ENCODE peak calls at places on chromosomes 6 and 20, in five cellular contexts. A is K562, T is mammary epithelial cell, U is fibroblast of lung, M is H1. B is an unnamed sample.

GRCh38 chr20:64119301-64119680 is 11.9 kb upstream of the NPBWR2 start:
- DNase-seq in A (no peak), T (no peak), U (no peak), M (no peak), B (no peak)

GRCh38 chr6:43938178-43939101 is 168.4 kb downstream of the VEGFA start:
- DNase-seq in A (no peak), T (no peak), U (no peak), M (no peak), B (no peak)

GRCh38 chr20:48750941-48751620 is 76.7 kb downstream of the PREX1 start:
- DNase-seq in A (no peak), T (no peak), U (no peak), M (peak), B (no peak)

GRCh38 chr6:127182501-127182900 is 64.0 kb downstream of the RSPO3 start:
- DNase-seq in A (no peak), T (no peak), U (peak), M (no peak), B (no peak)

GRCh38 chr20:36093025-36093803 is 61.3 kb upstream of the EPB41L1 start:
- DNase-seq in A (no peak), T (peak), U (peak), M (no peak), B (no peak)

GRCh38 chr6:39228992-39229767 is at the start of gene KCNK5:
- DNase-seq in A (peak), T (peak), U (peak), M (peak), B (no peak)

GRCh38 chr6:4658486-4658885 is 117.7 kb upstream of the CDYL start:
- DNase-seq in A (no peak), T (no peak), U (no peak), M (no peak), B (no peak)

GRCh38 chr6:167849846-167850459 is 23.2 kb downstream of the AFDN start:
- DNase-seq in A (no peak), T (peak), U (no peak), M (no peak), B (no peak)

GRCh38 chr20:4130404-4131189 is 115.2 kb upstream of the RNF24 start:
- DNase-seq in A (peak), T (peak), U (peak), M (no peak), B (no peak)

GRCh38 chr20:48825551-48825885 is 2.3 kb downstream of the PREX1 start:
- DNase-seq in A (no peak), T (no peak), U (no peak), M (no peak), B (no peak)

GRCh38 chr6:101543796-101544195 is 150.3 kb downstream of the GRIK2 start:
- DNase-seq in A (no peak), T (no peak), U (no peak), M (no peak), B (no peak)

GRCh38 chr6:111011360-111012142 is 29.7 kb downstream of the RPF2 start:
- DNase-seq in A (peak), T (peak), U (peak), M (no peak), B (peak)

GRCh38 chr6:4516206-4516605 is 260.0 kb upstream of the CDYL start:
- DNase-seq in A (no peak), T (no peak), U (no peak), M (no peak), B (no peak)

GRCh38 chr6:42367353-42368011 is 84.2 kb downstream of the TRERF1 start:
- DNase-seq in A (peak), T (no peak), U (peak), M (no peak), B (peak)

GRCh38 chr6:124487778-124488431 is 474.3 kb upstream of the RNF217 start:
- DNase-seq in A (no peak), T (peak), U (peak), M (no peak), B (no peak)

GRCh38 chr20:45685896-45686295 is 15.9 kb upstream of the WFDC11 start:
- DNase-seq in A (peak), T (peak), U (no peak), M (peak), B (no peak)

GRCh38 chr6:134691180-134691579 is 258.7 kb downstream of the ALDH8A1 start:
- DNase-seq in A (no peak), T (no peak), U (no peak), M (no peak), B (no peak)

GRCh38 chr6:21149460-21149859 is 444.1 kb upstream of the SOX4 start:
- DNase-seq in A (no peak), T (peak), U (no peak), M (no peak), B (no peak)

GRCh38 chr6:21885532-21886089 is 292.1 kb downstream of the SOX4 start:
- DNase-seq in A (no peak), T (peak), U (peak), M (no peak), B (peak)

GRCh38 chr6:129114992-129115391 is 232.1 kb downstream of the LAMA2 start:
- DNase-seq in A (no peak), T (no peak), U (no peak), M (no peak), B (no peak)

GRCh38 chr6:105318660-105319059 is 84.2 kb downstream of the PREP start:
- DNase-seq in A (no peak), T (peak), U (peak), M (no peak), B (no peak)

GRCh38 chr20:47535088-47535487 is 33.4 kb downstream of the NCOA3 start:
- DNase-seq in A (peak), T (no peak), U (no peak), M (peak), B (no peak)

GRCh38 chr20:36126836-36127529 is 27.6 kb upstream of the EPB41L1 start:
- DNase-seq in A (no peak), T (no peak), U (no peak), M (no peak), B (peak)

GRCh38 chr6:88165087-88165876 is 865 bp downstream of the CNR1 start:
- DNase-seq in A (no peak), T (no peak), U (no peak), M (no peak), B (no peak)

GRCh38 chr6:22045261-22045912 is 251.4 kb downstream of the PRL start:
- DNase-seq in A (no peak), T (no peak), U (no peak), M (no peak), B (no peak)

GRCh38 chr6:74626288-74626687 is 579.6 kb downstream of the COL12A1 start:
- DNase-seq in A (no peak), T (no peak), U (no peak), M (no peak), B (no peak)

GRCh38 chr6:151154418-151154817 is 85.3 kb upstream of the AKAP12 start:
- DNase-seq in A (peak), T (no peak), U (peak), M (no peak), B (no peak)

GRCh38 chr20:48716541-48716940 is 111.3 kb downstream of the PREX1 start:
- DNase-seq in A (no peak), T (no peak), U (no peak), M (no peak), B (no peak)

GRCh38 chr20:44733341-44734069 is 12.2 kb upstream of the KCNK15 start:
- DNase-seq in A (peak), T (peak), U (peak), M (peak), B (peak)

GRCh38 chr6:30612687-30613248 is 4.3 kb downstream of the PPP1R10 start:
- DNase-seq in A (no peak), T (no peak), U (peak), M (no peak), B (peak)
- H3K9ac ChIP-seq in A (peak), T (no peak), U (no peak), M (no peak), B (peak)

DNA sequence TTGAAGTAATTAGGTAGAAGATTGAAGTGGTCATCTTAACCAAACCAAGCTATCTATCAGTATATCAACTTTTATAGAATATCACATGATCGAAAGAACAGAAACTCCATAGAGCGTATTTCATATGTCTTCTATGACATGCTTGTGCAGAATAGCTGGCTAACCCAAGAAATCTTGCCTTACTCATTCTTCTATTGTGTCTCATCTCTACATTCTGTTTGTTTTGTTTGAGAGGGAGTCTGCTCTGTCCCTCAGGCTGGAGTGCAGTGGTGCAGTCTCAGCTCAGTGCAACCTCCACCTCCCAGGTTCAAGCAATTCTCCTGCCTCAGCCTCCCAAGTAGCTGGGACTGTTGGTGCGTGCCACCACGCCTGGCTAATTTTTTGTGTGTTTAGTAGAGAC is 10.6 kb downstream of the TAB2 start:
- DNase-seq in A (no peak), T (no peak), U (no peak), M (no peak), B (no peak)
- H3K9ac ChIP-seq in A (no peak), T (no peak), U (no peak), M (no peak), B (no peak)

DNA sequence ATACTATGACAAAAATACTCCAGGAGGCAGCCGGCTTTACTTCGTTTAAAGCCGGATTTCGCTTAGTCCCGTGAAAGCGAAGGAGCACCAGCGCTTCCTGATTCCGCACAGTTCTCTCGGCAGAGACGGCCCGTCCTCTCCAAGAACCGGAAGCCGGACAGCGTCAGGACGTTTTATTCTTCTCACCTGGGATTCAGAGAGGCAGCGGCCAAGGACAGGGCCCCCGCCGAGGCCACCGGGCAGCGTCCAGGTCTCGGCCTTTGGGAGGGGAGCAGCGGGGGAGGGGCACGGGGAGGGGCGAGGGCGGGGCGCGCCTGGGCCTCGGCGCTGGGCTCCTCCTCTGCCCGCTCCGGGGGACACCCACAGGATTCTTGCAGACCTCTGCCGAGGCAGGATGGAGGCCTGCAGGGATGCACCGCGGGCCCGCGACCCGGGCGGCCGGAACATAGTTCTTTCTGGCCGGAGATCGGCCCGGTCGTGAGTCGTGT is 2.8 kb upstream of the DIDO1 start:
- DNase-seq in A (peak), T (peak), U (peak), M (peak), B (peak)
- H3K9ac ChIP-seq in A (no peak), T (peak), U (peak), M (peak), B (peak)

GRCh38 chr6:47631248-47632196 is 66.9 kb upstream of the ADGRF4 start:
- DNase-seq in A (peak), T (peak), U (peak), M (no peak), B (peak)

GRCh38 chr6:47633141-47633540 is 65.2 kb upstream of the ADGRF4 start:
- DNase-seq in A (peak), T (peak), U (no peak), M (no peak), B (no peak)

GRCh38 chr6:47629954-47630353 is 68.4 kb upstream of the ADGRF4 start:
- DNase-seq in A (no peak), T (no peak), U (no peak), M (no peak), B (no peak)

GRCh38 chr6:47628448-47629272 is 69.7 kb upstream of the ADGRF4 start:
- DNase-seq in A (no peak), T (no peak), U (no peak), M (no peak), B (no peak)

GRCh38 chr6:47630587-47630986 is 67.8 kb upstream of the ADGRF4 start:
- DNase-seq in A (no peak), T (no peak), U (no peak), M (no peak), B (no peak)
- H3K9ac ChIP-seq in A (no peak), T (no peak), U (no peak), M (no peak), B (no peak)

GRCh38 chr6:157832250-157832967 is 9.4 kb downstream of the SNX9 start:
- DNase-seq in A (no peak), T (peak), U (peak), M (no peak), B (no peak)

GRCh38 chr6:157830354-157831017 is 7.4 kb downstream of the SNX9 start:
- DNase-seq in A (no peak), T (peak), U (no peak), M (no peak), B (no peak)

GRCh38 chr6:157831424-157832249 is 8.6 kb downstream of the SNX9 start:
- DNase-seq in A (no peak), T (no peak), U (no peak), M (no peak), B (no peak)

GRCh38 chr6:157834549-157834948 is 11.5 kb downstream of the SNX9 start:
- DNase-seq in A (no peak), T (no peak), U (no peak), M (no peak), B (no peak)

DNA sequence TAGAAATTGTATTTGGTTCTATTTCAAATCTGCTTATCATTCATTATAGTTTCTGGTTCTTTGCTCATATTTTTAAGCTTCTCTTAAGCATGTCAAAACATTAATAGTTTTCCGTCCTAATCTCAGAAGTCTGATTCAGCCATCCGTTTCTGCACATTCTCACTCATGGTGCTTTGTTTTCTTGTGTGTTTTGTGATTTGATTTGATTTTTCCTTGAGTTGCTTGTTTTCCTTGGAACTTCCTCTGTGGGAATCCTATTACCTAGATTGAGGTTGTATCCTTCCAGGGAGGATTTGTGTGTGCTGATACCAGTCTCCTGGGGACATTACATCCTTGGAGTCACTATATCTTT is 7.9 kb downstream of the SNX9 start:
- DNase-seq in A (no peak), T (no peak), U (no peak), M (no peak), B (no peak)
- H3K9ac ChIP-seq in A (no peak), T (no peak), U (no peak), M (no peak), B (no peak)

DNA sequence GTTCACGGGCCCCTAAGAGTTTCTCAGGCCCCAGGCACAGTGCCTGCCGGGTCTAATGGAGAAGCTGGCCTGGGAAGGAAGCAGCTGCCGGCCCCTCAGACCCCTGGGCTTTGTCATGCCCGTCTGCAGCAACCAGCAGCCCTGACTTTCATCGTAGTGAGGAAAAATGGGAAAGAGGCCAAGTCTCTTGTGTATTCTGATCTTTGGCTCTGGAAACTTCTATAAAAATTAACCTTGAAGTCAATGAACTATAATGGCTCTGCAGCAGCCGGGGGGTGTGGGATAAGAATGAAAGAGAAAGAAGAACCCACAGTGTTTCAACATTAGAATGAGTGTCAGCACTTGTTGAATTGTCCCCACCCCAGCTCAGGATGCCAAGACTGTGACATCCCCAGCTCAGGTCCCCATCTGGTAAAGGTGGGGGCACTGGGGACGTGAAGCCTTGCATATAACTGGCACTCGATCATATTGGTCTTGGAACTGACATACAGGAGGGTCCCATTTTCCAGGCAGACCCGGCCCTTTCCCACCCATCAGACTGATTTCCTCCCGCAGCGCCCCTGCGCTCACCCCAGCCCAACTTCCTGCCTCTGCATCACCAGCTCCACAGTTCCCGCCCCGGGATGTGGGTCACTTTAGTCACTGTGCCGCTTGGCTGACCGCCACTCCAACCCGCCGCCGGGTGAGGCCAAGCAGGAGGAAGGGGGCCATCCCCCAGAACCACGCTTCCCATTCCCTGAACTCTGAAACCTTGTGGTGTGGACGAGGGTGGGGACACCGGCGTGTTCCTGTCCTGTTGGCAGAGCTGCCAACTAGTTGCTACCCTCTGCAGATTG is 12.7 kb downstream of the TGM2 start:
- DNase-seq in A (no peak), T (no peak), U (peak), M (no peak), B (no peak)
- H3K9ac ChIP-seq in A (no peak), T (no peak), U (peak), M (no peak), B (no peak)

DNA sequence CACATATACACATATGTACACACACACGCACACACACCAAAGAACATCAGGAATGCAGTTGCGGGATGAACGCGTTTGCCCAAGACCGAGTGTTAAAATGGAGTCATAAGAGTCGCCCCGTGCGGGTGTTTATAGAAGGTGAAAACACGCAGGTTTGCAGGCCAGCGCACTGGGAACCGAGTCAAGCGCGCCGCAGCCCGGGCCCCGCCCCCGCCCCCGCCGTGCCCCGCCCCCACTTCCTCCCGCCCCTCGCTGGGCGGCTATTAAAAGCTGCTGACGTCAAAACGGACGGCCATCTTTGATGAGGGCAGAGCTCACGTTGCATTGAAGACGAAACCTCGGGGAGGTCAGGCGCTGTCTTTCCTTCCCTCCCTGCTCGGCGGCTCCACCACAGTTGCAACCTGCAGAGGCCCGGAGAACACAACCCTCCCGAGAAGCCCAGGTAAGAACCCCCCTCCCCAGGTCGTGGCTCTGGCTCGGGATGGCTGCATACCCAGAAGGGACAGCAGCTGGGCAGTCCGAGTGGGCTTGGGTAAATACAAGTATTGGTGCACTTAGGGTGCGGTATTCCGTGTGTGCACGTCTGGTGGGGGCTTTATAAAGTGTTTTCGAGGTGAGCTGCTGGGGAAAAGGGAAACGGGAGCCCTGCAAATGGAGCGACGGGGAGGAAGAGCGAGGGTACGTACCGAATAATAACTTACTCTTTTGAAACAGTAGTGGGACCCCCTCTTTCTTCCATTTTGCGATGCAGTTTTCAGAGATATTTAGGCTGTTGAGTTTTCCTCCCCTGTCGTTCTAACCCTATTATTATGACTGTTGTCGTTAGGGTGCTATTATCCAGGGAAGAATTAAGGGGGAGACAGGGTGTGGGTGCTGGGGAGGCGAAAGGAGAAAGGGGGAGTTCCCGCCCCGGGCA is at the start of gene SNAP25:
- DNase-seq in A (peak), T (peak), U (peak), M (peak), B (no peak)
- H3K9ac ChIP-seq in A (no peak), T (no peak), U (peak), M (peak), B (no peak)

GRCh38 chr20:37396520-37397075 is 50.7 kb downstream of the SRC start:
- DNase-seq in A (peak), T (no peak), U (no peak), M (peak), B (no peak)
- H3K9ac ChIP-seq in A (no peak), T (no peak), U (no peak), M (peak), B (no peak)

DNA sequence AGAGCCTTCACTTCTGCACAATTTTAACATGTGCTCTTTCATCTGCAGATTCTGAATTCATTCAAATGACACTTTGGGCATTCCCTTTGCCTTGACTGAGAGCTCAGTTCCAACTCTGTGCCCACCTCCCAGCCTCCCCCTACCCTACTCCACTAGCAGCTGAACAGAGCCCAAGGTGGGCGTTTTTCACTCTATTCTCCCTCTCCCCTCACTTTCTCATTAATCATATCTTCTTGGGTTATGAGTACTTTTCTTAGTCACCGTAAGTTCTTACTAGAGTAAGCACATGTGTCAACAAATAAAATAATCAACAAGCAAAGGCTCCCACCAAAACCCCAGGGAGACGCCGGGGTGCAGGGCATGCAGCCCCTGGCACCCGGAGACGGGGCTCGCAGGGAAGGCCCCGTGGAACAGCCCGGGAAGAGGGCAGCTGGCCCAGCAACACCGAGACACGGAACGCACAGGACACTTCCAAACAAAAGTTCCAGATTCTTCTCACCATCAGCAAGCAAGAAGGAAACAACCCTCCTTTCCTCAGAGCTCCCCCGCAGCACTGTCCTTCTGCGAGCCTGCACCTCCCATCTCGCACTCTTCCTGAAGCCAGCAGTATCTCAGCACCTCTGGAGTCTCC is 34.1 kb downstream of the TAF4 start:
- DNase-seq in A (no peak), T (no peak), U (no peak), M (no peak), B (no peak)
- H3K9ac ChIP-seq in A (no peak), T (no peak), U (no peak), M (no peak), B (peak)